ENCODE peak calls at places on chromosome 1, in five cellular contexts. Z is MV-4-11; S is ACHN; V is NCI-H774; P is effector memory CD8-positive, alpha-beta T cell. M is an unnamed sample.

GRCh38 chr1:40076895-40077312 is 20.1 kb downstream of the PPT1 start:
- DNase-seq in Z (peak; percentile 52), S (peak; percentile 4), V (no peak), P (no peak), M (no peak)

GRCh38 chr1:64866689-64867088 is 99.7 kb downstream of the JAK1 start:
- DNase-seq in Z (no peak), S (no peak), V (no peak), P (no peak), M (no peak)

GRCh38 chr1:244834596-244835275 is 722 bp upstream of the COX20 start:
- DNase-seq in Z (peak; percentile 97), S (peak; percentile 94), V (peak; percentile 95), P (peak; percentile 89), M (peak; percentile 82)

GRCh38 chr1:67468066-67468718 is 38.0 kb upstream of the SERBP1 start:
- DNase-seq in Z (no peak), S (no peak), V (no peak), P (no peak), M (no peak)

GRCh38 chr1:206899717-206900116 is 2.5 kb downstream of the IL24 start:
- DNase-seq in Z (no peak), S (no peak), V (no peak), P (no peak), M (no peak)

GRCh38 chr1:232166942-232167341 is 463.0 kb downstream of the SIPA1L2 start:
- DNase-seq in Z (no peak), S (no peak), V (peak; percentile 32), P (no peak), M (no peak)

GRCh38 chr1:21117159-21117953 is 59.3 kb downstream of the EIF4G3 start:
- DNase-seq in Z (peak; percentile 65), S (no peak), V (no peak), P (no peak), M (no peak)

GRCh38 chr1:185581961-185582725 is 152.0 kb upstream of the HMCN1 start:
- DNase-seq in Z (no peak), S (no peak), V (no peak), P (no peak), M (no peak)

GRCh38 chr1:107647012-107647411 is 318.0 kb downstream of the VAV3 start:
- DNase-seq in Z (no peak), S (no peak), V (no peak), P (no peak), M (no peak)

GRCh38 chr1:226406401-226406881 is 1.5 kb downstream of the PARP1 start:
- DNase-seq in Z (peak; percentile 63), S (peak; percentile 41), V (no peak), P (no peak), M (no peak)

M was measured in stomach.